ENCODE peak calls at places on chromosome 19, in nine cellular contexts. H, M, V, N, F, Y, A, D and E are unnamed samples.

GRCh38 chr19:46383171-46383815 is 30.1 kb downstream of the CCDC8 start:
- DNase-seq in H (no peak), M (no peak), V (no peak), N (no peak), F (no peak), Y (no peak), A (no peak), D (no peak), E (no peak)

GRCh38 chr19:45784096-45784495 is 1.8 kb upstream of the DMPK start:
- DNase-seq in H (no peak), M (no peak), V (no peak), N (no peak), F (no peak), Y (no peak), A (no peak), D (no peak), E (no peak)

GRCh38 chr19:13955662-13956364 is 3.5 kb downstream of the DCAF15 start:
- DNase-seq in H (no peak), M (no peak), V (no peak), N (no peak), F (no peak), Y (no peak), A (no peak), D (no peak), E (no peak)

GRCh38 chr19:4730740-4731171 is 7.1 kb upstream of the DPP9 start:
- DNase-seq in H (peak; percentile 61), M (no peak), V (no peak), N (no peak), F (peak; percentile 45), Y (peak; percentile 53), A (no peak), D (no peak), E (peak; percentile 49)

GRCh38 chr19:16106121-16106520 is 5.6 kb upstream of the RAB8A start:
- DNase-seq in H (no peak), M (no peak), V (no peak), N (no peak), F (no peak), Y (no peak), A (peak; percentile 53), D (no peak), E (no peak)

GRCh38 chr19:47406711-47407416 is 12.5 kb downstream of the MEIS3 start:
- DNase-seq in H (no peak), M (no peak), V (no peak), N (no peak), F (no peak), Y (no peak), A (no peak), D (no peak), E (no peak)

GRCh38 chr19:29878973-29879654 is 62.9 kb upstream of the URI1 start:
- DNase-seq in H (no peak), M (no peak), V (no peak), N (no peak), F (no peak), Y (peak; percentile 59), A (peak; percentile 10), D (no peak), E (no peak)

GRCh38 chr19:14363203-14364097 is 17.8 kb upstream of the ADGRE5 start:
- DNase-seq in H (no peak), M (peak; percentile 72), V (peak; percentile 53), N (peak; percentile 86), F (peak; percentile 44), Y (peak; percentile 69), A (peak; percentile 42), D (peak; percentile 50), E (peak; percentile 36)

GRCh38 chr19:50238043-50238442 is 34.6 kb downstream of the MYH14 start:
- DNase-seq in H (no peak), M (no peak), V (no peak), N (peak; percentile 34), F (no peak), Y (no peak), A (no peak), D (no peak), E (no peak)

DNA sequence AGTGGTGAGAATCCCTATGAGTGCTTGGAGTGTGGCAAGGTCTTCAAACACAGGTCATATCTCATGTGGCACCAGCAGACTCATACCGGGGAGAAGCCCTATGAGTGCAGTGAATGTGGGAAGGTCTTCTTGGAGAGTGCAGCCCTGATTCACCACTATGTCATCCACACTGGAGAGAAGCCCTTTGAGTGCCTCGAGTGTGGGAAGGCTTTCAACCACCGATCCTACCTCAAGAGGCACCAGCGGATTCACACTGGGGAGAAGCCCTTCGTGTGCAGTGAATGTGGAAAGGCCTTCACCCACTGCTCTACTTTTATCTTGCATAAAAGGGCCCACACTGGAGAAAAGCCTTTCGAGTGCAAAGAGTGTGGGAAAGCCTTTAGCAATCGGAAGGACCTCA is 18.7 kb upstream of the AURKC start:
- DNase-seq in H (no peak), M (no peak), V (no peak), N (no peak), F (no peak), Y (peak; percentile 16), A (peak; percentile 33), D (no peak), E (no peak)
- H3K9me3 ChIP-seq in H (peaks cover 8% of the 10 kb centered on the region), M (no peaks in the 10 kb centered on the region), V (no peaks in the 10 kb centered on the region), N (peaks cover 14% of the 10 kb centered on the region), F (peaks cover 24% of the 10 kb centered on the region), Y (no peaks in the 10 kb centered on the region), A (peaks cover 9% of the 10 kb centered on the region), D (peaks cover 41% of the 10 kb centered on the region), E (peaks cover 5% of the 10 kb centered on the region)

GRCh38 chr19:34962281-34962944 is 1.6 kb downstream of the ZNF792 start:
- DNase-seq in H (peak; percentile 44), M (no peak), V (no peak), N (no peak), F (no peak), Y (peak; percentile 70), A (peak; percentile 16), D (no peak), E (no peak)

GRCh38 chr19:34962945-34963530 is 991 bp downstream of the ZNF792 start:
- DNase-seq in H (no peak), M (no peak), V (no peak), N (no peak), F (no peak), Y (peak; percentile 14), A (peak; percentile 5), D (no peak), E (no peak)

GRCh38 chr19:34960940-34961679 is 2.9 kb downstream of the ZNF792 start:
- DNase-seq in H (no peak), M (no peak), V (no peak), N (no peak), F (no peak), Y (no peak), A (no peak), D (no peak), E (no peak)

GRCh38 chr19:34960103-34960805 is 3.8 kb downstream of the ZNF792 start:
- DNase-seq in H (no peak), M (no peak), V (no peak), N (no peak), F (no peak), Y (peak; percentile 78), A (peak; percentile 86), D (no peak), E (no peak)

DNA sequence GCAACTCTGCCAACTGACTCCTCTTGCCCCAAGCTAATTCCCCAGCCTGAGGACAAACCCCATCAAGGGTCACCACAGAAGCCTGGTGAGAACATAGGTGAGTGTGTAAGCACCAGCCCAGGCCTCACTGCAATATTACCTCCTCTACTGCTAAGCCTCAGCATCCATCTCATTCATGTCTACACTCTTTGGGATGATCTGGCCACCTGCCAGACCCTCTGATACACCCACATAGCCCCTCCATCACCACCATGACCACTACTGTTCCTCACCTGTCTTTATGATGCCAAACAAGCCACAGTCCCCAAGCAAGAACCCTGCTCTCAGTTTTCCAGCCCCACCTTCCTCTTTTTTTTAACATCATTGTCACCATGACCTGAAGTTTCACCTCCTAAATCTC is 2.3 kb downstream of the ZNF792 start:
- DNase-seq in H (no peak), M (no peak), V (no peak), N (no peak), F (no peak), Y (no peak), A (no peak), D (no peak), E (no peak)
- H3K9me3 ChIP-seq in H (peaks cover 57% of the 10 kb centered on the region), M (peaks cover 15% of the 10 kb centered on the region), V (peaks cover 45% of the 10 kb centered on the region), N (peaks cover 56% of the 10 kb centered on the region), F (peaks cover 62% of the 10 kb centered on the region), Y (peaks cover 26% of the 10 kb centered on the region), A (peaks cover 37% of the 10 kb centered on the region), D (peaks cover 43% of the 10 kb centered on the region), E (peaks cover 46% of the 10 kb centered on the region)

GRCh38 chr19:57686727-57687126 is 5.0 kb downstream of the ZNF551 start:
- DNase-seq in H (no peak), M (no peak), V (no peak), N (no peak), F (no peak), Y (no peak), A (no peak), D (no peak), E (no peak)

GRCh38 chr19:57688011-57688763 is 6.4 kb downstream of the ZNF551 start:
- DNase-seq in H (no peak), M (no peak), V (no peak), N (no peak), F (no peak), Y (peak; percentile 53), A (no peak), D (no peak), E (no peak)

GRCh38 chr19:57682226-57682766 is 519 bp downstream of the ZNF551 start:
- DNase-seq in H (no peak), M (no peak), V (no peak), N (no peak), F (no peak), Y (no peak), A (no peak), D (no peak), E (no peak)

GRCh38 chr19:57689750-57690149 is 8.0 kb downstream of the ZNF551 start:
- DNase-seq in H (no peak), M (no peak), V (no peak), N (no peak), F (no peak), Y (peak; percentile 92), A (no peak), D (no peak), E (no peak)

DNA sequence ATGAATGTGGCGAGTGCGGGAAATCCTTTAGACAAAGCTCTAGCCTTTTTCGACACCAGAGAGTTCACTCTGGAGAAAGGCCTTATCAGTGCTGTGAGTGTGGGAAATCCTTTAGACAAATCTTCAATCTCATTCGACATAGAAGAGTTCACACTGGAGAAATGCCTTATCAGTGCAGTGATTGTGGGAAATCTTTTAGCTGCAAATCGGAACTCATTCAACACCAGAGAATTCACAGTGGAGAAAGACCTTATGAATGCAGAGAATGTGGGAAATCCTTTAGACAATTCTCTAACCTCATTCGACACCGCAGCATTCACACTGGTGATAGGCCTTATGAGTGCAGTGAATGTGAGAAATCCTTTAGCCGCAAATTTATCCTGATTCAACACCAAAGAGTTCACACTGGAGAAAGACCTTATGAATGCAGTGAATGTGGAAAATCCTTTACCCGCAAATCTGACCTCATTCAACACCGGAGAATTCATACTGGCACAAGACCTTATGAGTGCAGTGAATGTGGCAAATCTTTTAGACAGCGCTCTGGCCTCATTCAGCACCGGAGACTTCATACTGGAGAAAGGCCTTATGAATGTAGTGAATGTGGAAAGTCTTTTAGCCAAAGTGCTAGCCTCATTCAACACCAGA is 5.7 kb downstream of the ZNF551 start:
- DNase-seq in H (no peak), M (no peak), V (no peak), N (no peak), F (no peak), Y (no peak), A (no peak), D (no peak), E (no peak)
- H3K9me3 ChIP-seq in H (peaks cover 77% of the 10 kb centered on the region), M (no peaks in the 10 kb centered on the region), V (peaks cover 57% of the 10 kb centered on the region), N (peaks cover 97% of the 10 kb centered on the region), F (peaks cover 76% of the 10 kb centered on the region), Y (peaks cover 91% of the 10 kb centered on the region), A (peaks cover 73% of the 10 kb centered on the region), D (peaks cover 85% of the 10 kb centered on the region), E (peaks cover 67% of the 10 kb centered on the region)

GRCh38 chr19:8505680-8506401 is 3.4 kb upstream of the PRAM1 start:
- DNase-seq in H (peak; percentile 63), M (peak; percentile 80), V (peak; percentile 49), N (peak; percentile 85), F (peak; percentile 47), Y (peak; percentile 87), A (peak; percentile 49), D (peak; percentile 83), E (peak; percentile 51)
- H3K9me3 ChIP-seq in H (no peaks in the 10 kb centered on the region), M (no peaks in the 10 kb centered on the region), V (no peaks in the 10 kb centered on the region), N (no peaks in the 10 kb centered on the region), F (no peaks in the 10 kb centered on the region), Y (no peaks in the 10 kb centered on the region), A (no peaks in the 10 kb centered on the region), D (no peaks in the 10 kb centered on the region), E (no peaks in the 10 kb centered on the region)